ENCODE peak calls at places on chromosomes 11 and 22, in four cellular contexts. One of them, this sample, is unnamed.

GRCh38 chr11:3614742-3615171 is 27.0 kb downstream of the ART5 start:
- DNase-seq in naive B cell: peak; percentile 27
- DNase-seq in ACHN: no peak
- DNase-seq in hypothalamus: no peak
- DNase-seq in this sample: no peak

GRCh38 chr22:49333206-49333605 is 494.5 kb downstream of the BRD1 start:
- DNase-seq in hypothalamus: no peak
- DNase-seq in naive B cell: no peak
- DNase-seq in ACHN: no peak
- DNase-seq in this sample: no peak

GRCh38 chr22:22720201-22720723 is 75.8 kb downstream of the GGTLC2 start:
- DNase-seq in ACHN: peak; percentile 59
- DNase-seq in naive B cell: peak; percentile 72
- DNase-seq in hypothalamus: no peak
- DNase-seq in this sample: no peak

GRCh38 chr22:50417544-50417943 is 57.3 kb downstream of the SBF1 start:
- DNase-seq in hypothalamus: no peak
- DNase-seq in ACHN: no peak
- DNase-seq in naive B cell: no peak
- DNase-seq in this sample: no peak

GRCh38 chr22:37319469-37319868 is 37.2 kb downstream of the CYTH4 start:
- DNase-seq in naive B cell: no peak
- DNase-seq in hypothalamus: no peak
- DNase-seq in ACHN: no peak
- DNase-seq in this sample: no peak

GRCh38 chr11:126284829-126285228 is 1.9 kb downstream of the TIRAP start:
- DNase-seq in naive B cell: no peak
- DNase-seq in hypothalamus: no peak
- DNase-seq in ACHN: peak; percentile 78
- DNase-seq in this sample: no peak

GRCh38 chr22:17198188-17199130 is 20.8 kb downstream of the ADA2 start:
- DNase-seq in ACHN: no peak
- DNase-seq in hypothalamus: no peak
- DNase-seq in naive B cell: no peak
- DNase-seq in this sample: no peak

GRCh38 chr11:24932110-24933000 is 435.5 kb downstream of the LUZP2 start:
- DNase-seq in ACHN: no peak
- DNase-seq in hypothalamus: no peak
- DNase-seq in naive B cell: no peak
- DNase-seq in this sample: no peak

GRCh38 chr22:31344369-31345330 is 1.5 kb downstream of the PATZ1 start:
- DNase-seq in naive B cell: peak; percentile 80
- DNase-seq in ACHN: no peak
- DNase-seq in hypothalamus: no peak
- DNase-seq in this sample: no peak

GRCh38 chr11:128324531-128325141 is 262.7 kb downstream of the ETS1 start:
- DNase-seq in naive B cell: no peak
- DNase-seq in hypothalamus: no peak
- DNase-seq in ACHN: no peak
- DNase-seq in this sample: no peak

GRCh38 chr11:14380947-14381555 is 22.1 kb upstream of the RRAS2 start:
- DNase-seq in hypothalamus: peak; percentile 64
- DNase-seq in naive B cell: peak; percentile 71
- DNase-seq in ACHN: peak; percentile 64
- DNase-seq in this sample: peak; percentile 61

GRCh38 chr11:35334385-35335090 is 84.8 kb downstream of the SLC1A2 start:
- DNase-seq in hypothalamus: no peak
- DNase-seq in naive B cell: peak; percentile 56
- DNase-seq in ACHN: no peak
- DNase-seq in this sample: no peak

GRCh38 chr11:27613670-27613950 is 86.6 kb downstream of the BDNF start:
- DNase-seq in naive B cell: no peak
- DNase-seq in hypothalamus: no peak
- DNase-seq in ACHN: no peak
- DNase-seq in this sample: no peak

GRCh38 chr11:8963569-8964323 is 496 bp downstream of the TMEM9B start:
- DNase-seq in ACHN: peak; percentile 73
- DNase-seq in hypothalamus: peak; percentile 77
- DNase-seq in naive B cell: peak; percentile 78
- DNase-seq in this sample: no peak

GRCh38 chr22:49004484-49005399 is 822.9 kb downstream of the BRD1 start:
- DNase-seq in ACHN: no peak
- DNase-seq in naive B cell: no peak
- DNase-seq in hypothalamus: no peak
- DNase-seq in this sample: no peak

GRCh38 chr22:39234867-39235687 is 9.7 kb downstream of the PDGFB start:
- DNase-seq in hypothalamus: no peak
- DNase-seq in naive B cell: no peak
- DNase-seq in ACHN: no peak
- DNase-seq in this sample: no peak

GRCh38 chr11:44814881-44815592 is 88.3 kb downstream of the TSPAN18 start:
- DNase-seq in ACHN: no peak
- DNase-seq in hypothalamus: no peak
- DNase-seq in naive B cell: no peak
- DNase-seq in this sample: no peak

GRCh38 chr22:43110444-43110926 is at the start of gene BIK:
- DNase-seq in ACHN: peak; percentile 23
- DNase-seq in hypothalamus: no peak
- DNase-seq in naive B cell: peak; percentile 35
- DNase-seq in this sample: no peak

GRCh38 chr11:100632970-100633452 is 54.1 kb upstream of the ARHGAP42 start:
- DNase-seq in hypothalamus: no peak
- DNase-seq in naive B cell: no peak
- DNase-seq in ACHN: no peak
- DNase-seq in this sample: peak; percentile 1

GRCh38 chr11:11454671-11455223 is 101.7 kb upstream of the CSNK2A3 start:
- DNase-seq in naive B cell: no peak
- DNase-seq in hypothalamus: no peak
- DNase-seq in ACHN: no peak
- DNase-seq in this sample: no peak

GRCh38 chr22:46454910-46455269 is 82.5 kb downstream of the CELSR1 start:
- DNase-seq in naive B cell: no peak
- DNase-seq in ACHN: peak; percentile 35
- DNase-seq in hypothalamus: no peak
- DNase-seq in this sample: no peak

GRCh38 chr11:120929664-120930154 is 94.2 kb upstream of the TBCEL start:
- DNase-seq in naive B cell: peak; percentile 17
- DNase-seq in ACHN: peak; percentile 34
- DNase-seq in hypothalamus: no peak
- DNase-seq in this sample: peak; percentile 22

GRCh38 chr22:38427465-38427864 is 27.5 kb downstream of the KCNJ4 start:
- DNase-seq in hypothalamus: no peak
- DNase-seq in naive B cell: no peak
- DNase-seq in ACHN: no peak
- DNase-seq in this sample: no peak

GRCh38 chr11:126366064-126366822 is 10.8 kb downstream of the ST3GAL4 start:
- DNase-seq in hypothalamus: no peak
- DNase-seq in naive B cell: no peak
- DNase-seq in ACHN: no peak
- DNase-seq in this sample: no peak

GRCh38 chr11:95192717-95193116 is 38.3 kb downstream of the SESN3 start:
- DNase-seq in naive B cell: no peak
- DNase-seq in hypothalamus: no peak
- DNase-seq in ACHN: no peak
- DNase-seq in this sample: no peak

GRCh38 chr11:74460481-74461154 is 6.7 kb downstream of the KCNE3 start:
- DNase-seq in hypothalamus: no peak
- DNase-seq in ACHN: no peak
- DNase-seq in naive B cell: no peak
- DNase-seq in this sample: no peak

GRCh38 chr11:33323421-33323820 is 66.2 kb downstream of the HIPK3 start:
- DNase-seq in naive B cell: no peak
- DNase-seq in ACHN: no peak
- DNase-seq in hypothalamus: no peak
- DNase-seq in this sample: no peak

GRCh38 chr22:39297490-39298193 is 21.8 kb downstream of the RPL3 start:
- DNase-seq in naive B cell: no peak
- DNase-seq in ACHN: no peak
- DNase-seq in hypothalamus: no peak
- DNase-seq in this sample: no peak

GRCh38 chr11:65651589-65652510 is 10.9 kb downstream of the RELA start:
- DNase-seq in naive B cell: no peak
- DNase-seq in hypothalamus: no peak
- DNase-seq in ACHN: no peak
- DNase-seq in this sample: peak; percentile 10

GRCh38 chr22:41116342-41116741 is 23.9 kb downstream of the EP300 start:
- DNase-seq in hypothalamus: no peak
- DNase-seq in naive B cell: no peak
- DNase-seq in ACHN: no peak
- DNase-seq in this sample: no peak

GRCh38 chr11:119910056-119910455 is 181.1 kb upstream of the NECTIN1 start:
- DNase-seq in ACHN: no peak
- DNase-seq in naive B cell: no peak
- DNase-seq in hypothalamus: no peak
- DNase-seq in this sample: peak; percentile 37

GRCh38 chr22:19869497-19870152 is 15.0 kb upstream of the GNB1L start:
- DNase-seq in naive B cell: no peak
- DNase-seq in hypothalamus: no peak
- DNase-seq in ACHN: no peak
- DNase-seq in this sample: no peak

GRCh38 chr22:21796863-21797262 is 61.3 kb upstream of the YPEL1 start:
- DNase-seq in ACHN: no peak
- DNase-seq in naive B cell: no peak
- DNase-seq in hypothalamus: no peak
- DNase-seq in this sample: peak; percentile 74

This sample was measured in midbrain.